ENCODE peak calls at places on chromosomes 3 and 15, in seven cellular contexts. N, G, W, V, Q, Y and L are unnamed samples. For H3K27me3 and H3K36me3, the result is how much of the 10 kb centered on the place peaks cover.

GRCh38 chr3:87053548-87053947 is 62.6 kb upstream of the VGLL3 start:
- DNase-seq in N (no peak), Y (no peak), G (no peak), Q (no peak), W (no peak), V (no peak), L (no peak)

GRCh38 chr3:50675179-50676030 is 678 bp downstream of the DOCK3 start:
- DNase-seq in W (no peak), N (peak), Q (no peak), G (no peak), Y (peak), V (no peak), L (peak)

GRCh38 chr3:54600441-54601204 is 327.2 kb downstream of the LRTM1 start:
- DNase-seq in W (no peak), N (no peak), G (no peak), Y (no peak), Q (no peak), V (no peak), L (peak)

GRCh38 chr3:70748593-70748992 is 436.2 kb upstream of the MDFIC2 start:
- DNase-seq in Y (no peak), Q (no peak), G (no peak), V (no peak), W (no peak), N (no peak), L (peak)

GRCh38 chr3:116135462-116135861 is 309.8 kb downstream of the LSAMP start:
- DNase-seq in Y (peak), Q (peak), N (no peak), V (peak), G (no peak), W (peak), L (no peak)

GRCh38 chr3:142275856-142276255 is 50.5 kb upstream of the GK5 start:
- DNase-seq in Q (peak), W (peak), N (no peak), V (no peak), Y (no peak), G (no peak), L (no peak)

GRCh38 chr3:197014942-197015575 is 14.6 kb downstream of the MELTF start:
- DNase-seq in G (no peak), Y (no peak), Q (no peak), N (peak), V (no peak), W (no peak), L (no peak)

GRCh38 chr15:42163947-42164550 is 7.6 kb upstream of the PLA2G4F start:
- DNase-seq in V (no peak), Y (no peak), Q (no peak), N (no peak), W (no peak), G (no peak), L (no peak)

GRCh38 chr3:127628788-127629456 is at the start of gene PODXL2:
- DNase-seq in N (peak), W (peak), V (no peak), G (peak), Y (peak), Q (peak), L (peak)

GRCh38 chr15:25719101-25719985 is 143.8 kb downstream of the ATP10A start:
- DNase-seq in Q (no peak), G (no peak), W (no peak), Y (no peak), V (no peak), N (peak), L (no peak)

GRCh38 chr15:49075876-49076275 is 29.6 kb upstream of the SECISBP2L start:
- DNase-seq in V (peak), Q (no peak), Y (no peak), W (no peak), N (no peak), G (no peak), L (no peak)

GRCh38 chr3:184368804-184369183 is 7.3 kb downstream of the POLR2H start:
- DNase-seq in W (no peak), V (no peak), G (no peak), Y (no peak), N (peak), Q (peak), L (no peak)

GRCh38 chr3:29065211-29065785 is 215.6 kb upstream of the RBMS3 start:
- DNase-seq in Y (peak), N (peak), W (peak), G (no peak), V (peak), Q (peak), L (peak)

GRCh38 chr3:112682361-112682760 is 41.4 kb upstream of the CCDC80 start:
- DNase-seq in V (no peak), W (peak), Y (no peak), G (no peak), Q (peak), N (no peak), L (no peak)

GRCh38 chr3:55498520-55498919 is 11.4 kb upstream of the WNT5A start:
- DNase-seq in G (no peak), V (no peak), W (no peak), Y (no peak), Q (no peak), N (no peak), L (no peak)

GRCh38 chr15:99731336-99732267 is 1.6 kb downstream of the LYSMD4 start:
- DNase-seq in V (no peak), W (no peak), Q (no peak), G (no peak), Y (no peak), N (no peak), L (peak)

GRCh38 chr3:150783334-150783733 is 20.4 kb upstream of the SIAH2 start:
- DNase-seq in G (no peak), V (no peak), Y (no peak), W (no peak), Q (no peak), N (no peak), L (no peak)

GRCh38 chr15:43253431-43254403 is 13.0 kb downstream of the TGM5 start:
- DNase-seq in G (peak), Y (peak), W (peak), Q (peak), N (no peak), V (peak), L (no peak)

GRCh38 chr3:99023590-99024192 is 122.2 kb upstream of the DCBLD2 start:
- DNase-seq in Y (no peak), V (no peak), W (peak), G (no peak), Q (peak), N (no peak), L (peak)

GRCh38 chr3:37964716-37965115 is 25.9 kb upstream of the VILL start:
- DNase-seq in Q (no peak), W (no peak), Y (no peak), G (no peak), V (peak), N (no peak), L (no peak)

GRCh38 chr15:89361451-89362202 is 27.0 kb upstream of the POLG start:
- DNase-seq in N (peak), V (no peak), W (peak), Q (peak), Y (peak), G (no peak), L (peak)

GRCh38 chr15:89358435-89358754 is 23.8 kb upstream of the POLG start:
- DNase-seq in G (no peak), V (no peak), N (no peak), W (no peak), Y (no peak), Q (no peak), L (peak)

GRCh38 chr15:89358755-89359439 is 24.3 kb upstream of the POLG start:
- DNase-seq in V (no peak), Q (peak), G (peak), Y (peak), W (peak), N (peak), L (peak)

GRCh38 chr15:89360294-89360971 is 25.8 kb upstream of the POLG start:
- DNase-seq in G (no peak), V (no peak), N (no peak), W (no peak), Y (no peak), Q (no peak), L (peak)

DNA sequence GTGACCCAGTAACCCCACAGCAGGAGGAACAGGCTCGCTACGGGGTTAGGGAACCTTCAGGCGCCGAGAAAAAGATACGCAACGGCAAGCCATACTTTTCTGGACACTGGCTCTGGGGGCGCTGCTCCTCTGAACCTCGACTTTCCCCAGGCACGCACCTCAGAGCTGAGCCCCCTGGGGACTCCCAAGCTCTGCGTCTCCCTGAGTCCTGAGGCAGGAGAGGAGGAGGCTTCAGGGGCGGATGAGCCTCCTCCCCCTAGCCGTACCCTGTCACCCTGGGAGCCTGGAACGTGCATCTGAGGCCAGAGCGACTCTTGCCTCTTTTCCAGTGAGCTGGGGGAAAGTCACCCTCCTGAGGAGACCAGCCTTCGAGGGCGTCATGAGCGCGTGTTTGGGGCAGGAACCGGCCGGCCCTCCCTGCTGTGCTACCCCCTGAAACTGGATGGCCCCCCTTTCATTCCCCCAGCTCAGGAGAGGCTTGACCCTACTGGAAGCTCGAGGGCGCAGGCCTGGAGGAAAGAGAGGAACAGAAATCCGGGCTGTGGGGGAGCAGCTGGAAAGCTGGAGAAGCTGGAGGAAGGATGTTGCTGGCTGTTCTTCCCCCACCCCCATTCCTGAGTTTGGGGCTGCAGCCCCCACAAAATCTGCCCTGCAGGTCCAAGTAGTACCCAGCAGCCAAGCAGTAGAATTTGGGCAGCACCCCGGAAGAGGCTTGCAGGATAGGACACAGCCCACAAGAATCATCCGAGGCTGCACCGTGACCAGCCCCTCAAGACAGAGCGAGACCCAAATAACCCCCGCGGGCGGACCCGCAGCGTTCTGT is 25.1 kb upstream of the POLG start:
- DNase-seq in Y (no peak), V (no peak), N (peak), W (no peak), G (no peak), Q (no peak), L (peak)
- H3K27me3 ChIP-seq in Y (half or more), V (half or more), N (under half), W (half or more), G (under half), Q (half or more), L (half or more)

GRCh38 chr3:7707192-7707591 is 794.4 kb upstream of the LMCD1 start:
- DNase-seq in G (no peak), V (peak), N (no peak), W (no peak), Y (no peak), Q (peak), L (no peak)

GRCh38 chr3:7713724-7714123 is 787.9 kb upstream of the LMCD1 start:
- DNase-seq in Y (no peak), Q (no peak), V (no peak), N (no peak), G (no peak), W (no peak), L (peak)

GRCh38 chr3:7709383-7710082 is 792.1 kb upstream of the LMCD1 start:
- DNase-seq in V (no peak), W (no peak), N (no peak), G (no peak), Y (no peak), Q (peak), L (no peak)

GRCh38 chr3:7710284-7710683 is 791.3 kb upstream of the LMCD1 start:
- DNase-seq in V (no peak), Q (peak), Y (no peak), N (no peak), G (no peak), W (no peak), L (no peak)
- H3K4me3 ChIP-seq in V (no peak), Q (no peak), Y (no peak), N (no peak), G (no peak), W (no peak), L (no peak)

DNA sequence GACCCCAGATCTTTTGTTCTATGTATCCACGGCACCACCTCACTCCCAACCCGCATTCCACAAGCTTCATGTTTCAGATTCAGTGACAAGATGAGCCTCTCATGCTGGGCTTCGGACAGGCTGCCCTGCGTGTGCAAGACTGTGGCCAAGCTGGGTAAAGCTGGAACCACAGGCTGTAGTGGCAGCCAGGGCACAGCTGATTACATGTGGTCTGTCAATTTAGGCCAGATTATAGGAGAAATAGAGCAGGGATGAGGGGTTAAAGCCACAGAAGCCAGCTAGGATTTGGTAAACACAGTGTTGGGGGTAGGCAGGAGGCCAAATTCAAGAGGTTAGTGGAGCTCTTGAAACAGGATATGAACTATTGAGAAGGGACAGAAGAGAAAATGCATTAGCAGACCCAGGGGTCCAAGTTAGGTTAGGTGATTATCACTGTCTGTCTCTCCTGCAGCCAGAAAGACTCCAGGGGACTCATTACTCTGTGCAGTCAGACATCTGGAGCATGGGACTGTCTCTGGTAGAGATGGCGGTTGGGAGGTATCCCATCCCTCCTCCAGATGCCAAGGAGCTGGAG is 12.9 kb downstream of the SNAPC5 start:
- DNase-seq in Q (no peak), V (no peak), W (no peak), N (no peak), Y (no peak), G (no peak), L (no peak)
- H3K36me3 ChIP-seq in Q (under half), V (under half), W (under half), N (under half), Y (under half), G (under half), L (under half)

DNA sequence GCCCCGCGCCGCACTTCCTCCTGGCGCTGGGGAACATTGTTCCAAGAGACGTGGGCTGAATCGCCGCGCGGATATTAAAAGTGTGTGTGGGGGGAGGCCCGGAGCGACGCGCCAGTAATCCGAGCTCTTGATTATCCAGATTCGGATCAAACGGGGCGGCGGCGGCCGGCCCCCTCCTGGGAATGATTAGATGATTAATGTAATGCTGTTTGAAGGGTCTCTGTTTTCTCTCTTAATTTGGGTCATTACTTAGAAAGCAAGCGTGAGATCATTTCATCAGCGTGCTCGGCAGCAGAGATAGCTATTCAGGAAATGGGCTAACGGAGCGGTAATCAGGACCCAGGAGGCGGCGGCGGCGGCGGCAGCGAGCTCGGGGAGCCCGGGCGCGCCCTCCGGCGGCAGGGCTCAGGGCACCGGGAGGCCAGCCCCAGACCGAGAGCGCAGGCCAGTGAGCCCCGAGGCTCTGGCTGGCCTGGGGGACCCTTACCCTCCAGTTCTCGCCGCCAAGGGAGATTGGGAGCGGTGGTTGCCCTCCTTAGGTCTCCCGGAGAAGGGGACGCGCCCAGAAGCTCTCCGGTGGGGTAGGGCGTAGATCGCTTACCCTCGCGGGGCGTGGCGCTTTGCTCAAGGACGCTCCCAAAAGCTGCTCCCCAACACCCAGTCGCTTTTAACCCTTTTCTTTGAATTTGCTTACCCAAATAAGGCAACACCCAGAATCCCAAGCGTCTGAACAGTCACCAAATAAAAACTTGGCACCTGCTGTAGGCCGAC is 4.5 kb downstream of the FEZF2 start:
- DNase-seq in Q (no peak), G (no peak), Y (no peak), V (no peak), N (peak), W (no peak), L (peak)
- H3K27me3 ChIP-seq in Q (half or more), G (under half), Y (half or more), V (half or more), N (under half), W (under half), L (half or more)